ENCODE peak calls at places on chromosomes 13 and 19, in five cellular contexts. M is hippocampal formation, T is AG10803, Z is GM06990, W is mesenteric fat pad. F is an unnamed sample.

GRCh38 chr19:53545271-53546065 is 7.5 kb downstream of the ZNF331 start:
- DNase-seq in M (no peak), T (peak), Z (no peak), W (no peak), F (no peak)

GRCh38 chr13:112247471-112248405 is 128.4 kb upstream of the SPACA7 start:
- DNase-seq in M (no peak), T (no peak), Z (no peak), W (peak), F (no peak)

GRCh38 chr13:96540656-96541055 is 450.7 kb downstream of the HS6ST3 start:
- DNase-seq in M (no peak), T (no peak), Z (no peak), W (no peak), F (no peak)

GRCh38 chr13:34682406-34682805 is 259.7 kb upstream of the NBEA start:
- DNase-seq in M (no peak), T (no peak), Z (no peak), W (no peak), F (no peak)

GRCh38 chr19:22332924-22333323 is 46.7 kb downstream of the ZNF729 start:
- DNase-seq in M (no peak), T (no peak), Z (no peak), W (no peak), F (no peak)

GRCh38 chr13:21078501-21078900 is 17.1 kb upstream of the LATS2 start:
- DNase-seq in M (no peak), T (peak), Z (no peak), W (no peak), F (no peak)

GRCh38 chr13:46640843-46641242 is 87.9 kb downstream of the LRCH1 start:
- DNase-seq in M (no peak), T (no peak), Z (no peak), W (no peak), F (no peak)

GRCh38 chr13:29453657-29454056 is 141.8 kb downstream of the SLC7A1 start:
- DNase-seq in M (no peak), T (peak), Z (no peak), W (no peak), F (no peak)

GRCh38 chr19:40962460-40962961 is 28.6 kb upstream of the CYP2B6 start:
- DNase-seq in M (no peak), T (peak), Z (no peak), W (no peak), F (no peak)

GRCh38 chr13:89925107-89925506 is 1422.4 kb upstream of the MIR17HG start:
- DNase-seq in M (peak), T (peak), Z (no peak), W (no peak), F (no peak)

GRCh38 chr13:46145950-46146349 is 36.0 kb downstream of the LCP1 start:
- DNase-seq in M (no peak), T (no peak), Z (no peak), W (no peak), F (no peak)

GRCh38 chr13:44307844-44308243 is 65.8 kb upstream of the SERP2 start:
- DNase-seq in M (no peak), T (no peak), Z (no peak), W (no peak), F (no peak)